ENCODE peak calls at places on chromosome 2, in six cellular contexts. Z, Y, V, L, W and G are unnamed samples.

GRCh38 chr2:222054813-222055212 is 244.0 kb downstream of the PAX3 start:
- DNase-seq in L (no peak), Z (no peak), V (no peak), Y (no peak), W (no peak), G (no peak)

GRCh38 chr2:26932974-26933373 is 37.5 kb upstream of the MAPRE3 start:
- DNase-seq in L (no peak), V (no peak), Y (no peak), W (no peak), Z (no peak), G (no peak)

GRCh38 chr2:27559228-27559627 is 23.6 kb upstream of the ZNF512 start:
- DNase-seq in L (no peak), V (no peak), Z (no peak), Y (no peak), W (no peak), G (no peak)

GRCh38 chr2:96895032-96895708 is 25.3 kb upstream of the SEMA4C start:
- DNase-seq in V (no peak), W (no peak), Z (no peak), L (no peak), Y (no peak), G (no peak)

GRCh38 chr2:239305222-239305575 is 95.6 kb downstream of the HDAC4 start:
- DNase-seq in V (no peak), Y (no peak), Z (no peak), W (no peak), L (no peak), G (peak)

GRCh38 chr2:118477111-118477517 is 370.3 kb downstream of the EN1 start:
- DNase-seq in L (no peak), Y (no peak), Z (no peak), W (no peak), V (no peak), G (no peak)

GRCh38 chr2:172336681-172337080 is 90.7 kb upstream of the ITGA6 start:
- DNase-seq in Z (no peak), V (no peak), Y (no peak), L (no peak), W (no peak), G (no peak)

GRCh38 chr2:215290980-215291599 is 20.8 kb upstream of the ATIC start:
- DNase-seq in W (no peak), L (peak), V (no peak), Y (no peak), Z (no peak), G (no peak)

GRCh38 chr2:36453652-36454051 is 98.1 kb downstream of the CRIM1 start:
- DNase-seq in Y (no peak), W (no peak), L (peak), V (no peak), Z (no peak), G (no peak)

GRCh38 chr2:69100220-69100723 is 87.3 kb downstream of the ANTXR1 start:
- DNase-seq in V (no peak), W (no peak), Z (no peak), L (peak), Y (no peak), G (no peak)

GRCh38 chr2:187358531-187358930 is 89.5 kb downstream of the CALCRL start:
- DNase-seq in L (no peak), Z (no peak), V (no peak), Y (no peak), W (no peak), G (no peak)

GRCh38 chr2:10438688-10439087 is 9.4 kb downstream of the ODC1 start:
- DNase-seq in Y (no peak), Z (no peak), L (no peak), V (no peak), W (no peak), G (no peak)

GRCh38 chr2:201260302-201260800 is at the start of gene CASP8:
- DNase-seq in Z (peak), Y (no peak), W (peak), L (peak), V (no peak), G (peak)

GRCh38 chr2:171146633-171147032 is 14.1 kb downstream of the TLK1 start:
- DNase-seq in L (peak), W (peak), Y (no peak), Z (no peak), V (no peak), G (no peak)